ENCODE peak calls at places on chromosomes 4 and X, in nine cellular contexts. One of them, this sample, is unnamed.

GRCh38 chrX:22063284-22063683 is 31.2 kb downstream of the PHEX start:
- DNase-seq in fibroblast of mammary gland: no peak
- DNase-seq in IMR-90: no peak
- DNase-seq in tibial artery: no peak
- DNase-seq in CD8-positive, alpha-beta T cell: no peak
- DNase-seq in dorsolateral prefrontal cortex: no peak
- DNase-seq in fibroblast of lung: peak
- DNase-seq in mucosa of descending colon: peak
- DNase-seq in kidney: no peak
- DNase-seq in this sample: no peak

GRCh38 chr4:155319506-155319905 is 57.3 kb downstream of the MAP9 start:
- DNase-seq in tibial artery: no peak
- DNase-seq in dorsolateral prefrontal cortex: no peak
- DNase-seq in CD8-positive, alpha-beta T cell: no peak
- DNase-seq in kidney: no peak
- DNase-seq in fibroblast of lung: peak
- DNase-seq in IMR-90: no peak
- DNase-seq in mucosa of descending colon: no peak
- DNase-seq in fibroblast of mammary gland: no peak
- DNase-seq in this sample: no peak

GRCh38 chr4:84582988-84583870 is at the start of gene CDS1:
- DNase-seq in kidney: peak
- DNase-seq in tibial artery: peak
- DNase-seq in dorsolateral prefrontal cortex: peak
- DNase-seq in IMR-90: no peak
- DNase-seq in mucosa of descending colon: peak
- DNase-seq in fibroblast of lung: no peak
- DNase-seq in fibroblast of mammary gland: no peak
- DNase-seq in CD8-positive, alpha-beta T cell: no peak
- DNase-seq in this sample: no peak

GRCh38 chr4:147094228-147094627 is 148.6 kb upstream of the TTC29 start:
- DNase-seq in fibroblast of mammary gland: no peak
- DNase-seq in mucosa of descending colon: no peak
- DNase-seq in CD8-positive, alpha-beta T cell: no peak
- DNase-seq in dorsolateral prefrontal cortex: no peak
- DNase-seq in tibial artery: no peak
- DNase-seq in kidney: no peak
- DNase-seq in fibroblast of lung: no peak
- DNase-seq in IMR-90: no peak
- DNase-seq in this sample: no peak

GRCh38 chrX:145825896-145826295 is 8.3 kb downstream of the SLITRK2 start:
- DNase-seq in CD8-positive, alpha-beta T cell: no peak
- DNase-seq in IMR-90: no peak
- DNase-seq in mucosa of descending colon: peak
- DNase-seq in tibial artery: no peak
- DNase-seq in kidney: no peak
- DNase-seq in fibroblast of mammary gland: peak
- DNase-seq in fibroblast of lung: no peak
- DNase-seq in dorsolateral prefrontal cortex: no peak
- DNase-seq in this sample: no peak

GRCh38 chr4:3716876-3717235 is 49.3 kb upstream of the ADRA2C start:
- DNase-seq in mucosa of descending colon: no peak
- DNase-seq in fibroblast of lung: no peak
- DNase-seq in tibial artery: peak
- DNase-seq in kidney: no peak
- DNase-seq in dorsolateral prefrontal cortex: no peak
- DNase-seq in IMR-90: no peak
- DNase-seq in CD8-positive, alpha-beta T cell: no peak
- DNase-seq in fibroblast of mammary gland: no peak
- DNase-seq in this sample: no peak

GRCh38 chrX:23822397-23822796 is 39.4 kb downstream of the SAT1 start:
- DNase-seq in tibial artery: no peak
- DNase-seq in dorsolateral prefrontal cortex: no peak
- DNase-seq in kidney: no peak
- DNase-seq in fibroblast of mammary gland: peak
- DNase-seq in CD8-positive, alpha-beta T cell: no peak
- DNase-seq in mucosa of descending colon: no peak
- DNase-seq in fibroblast of lung: peak
- DNase-seq in IMR-90: peak
- DNase-seq in this sample: peak

GRCh38 chr4:113243312-113243711 is 193.9 kb downstream of the ANK2 start:
- DNase-seq in mucosa of descending colon: no peak
- DNase-seq in dorsolateral prefrontal cortex: no peak
- DNase-seq in kidney: no peak
- DNase-seq in IMR-90: no peak
- DNase-seq in fibroblast of mammary gland: no peak
- DNase-seq in CD8-positive, alpha-beta T cell: no peak
- DNase-seq in tibial artery: no peak
- DNase-seq in fibroblast of lung: no peak
- DNase-seq in this sample: no peak

GRCh38 chrX:153507484-153508178 is 9.8 kb upstream of the ATP2B3 start:
- DNase-seq in kidney: peak
- DNase-seq in IMR-90: peak
- DNase-seq in CD8-positive, alpha-beta T cell: peak
- DNase-seq in dorsolateral prefrontal cortex: peak
- DNase-seq in fibroblast of lung: peak
- DNase-seq in fibroblast of mammary gland: peak
- DNase-seq in mucosa of descending colon: peak
- DNase-seq in tibial artery: peak
- DNase-seq in this sample: peak

GRCh38 chr4:159360549-159360948 is 257.7 kb downstream of the RAPGEF2 start:
- DNase-seq in kidney: no peak
- DNase-seq in CD8-positive, alpha-beta T cell: no peak
- DNase-seq in mucosa of descending colon: no peak
- DNase-seq in dorsolateral prefrontal cortex: no peak
- DNase-seq in fibroblast of mammary gland: peak
- DNase-seq in tibial artery: no peak
- DNase-seq in fibroblast of lung: peak
- DNase-seq in IMR-90: peak
- DNase-seq in this sample: peak

GRCh38 chrX:134622056-134622812 is 36.0 kb downstream of the PLAC1 start:
- DNase-seq in tibial artery: no peak
- DNase-seq in CD8-positive, alpha-beta T cell: no peak
- DNase-seq in kidney: no peak
- DNase-seq in fibroblast of mammary gland: peak
- DNase-seq in fibroblast of lung: peak
- DNase-seq in IMR-90: peak
- DNase-seq in mucosa of descending colon: no peak
- DNase-seq in dorsolateral prefrontal cortex: no peak
- DNase-seq in this sample: peak

GRCh38 chr4:150004481-150004880 is 73.8 kb upstream of the DCLK2 start:
- DNase-seq in IMR-90: peak
- DNase-seq in tibial artery: no peak
- DNase-seq in CD8-positive, alpha-beta T cell: no peak
- DNase-seq in kidney: no peak
- DNase-seq in fibroblast of lung: peak
- DNase-seq in fibroblast of mammary gland: peak
- DNase-seq in dorsolateral prefrontal cortex: no peak
- DNase-seq in mucosa of descending colon: no peak
- DNase-seq in this sample: peak

GRCh38 chr4:48237996-48238645 is 31.5 kb downstream of the TEC start:
- DNase-seq in fibroblast of lung: no peak
- DNase-seq in kidney: no peak
- DNase-seq in dorsolateral prefrontal cortex: no peak
- DNase-seq in mucosa of descending colon: no peak
- DNase-seq in fibroblast of mammary gland: peak
- DNase-seq in tibial artery: no peak
- DNase-seq in IMR-90: peak
- DNase-seq in CD8-positive, alpha-beta T cell: no peak
- DNase-seq in this sample: no peak

GRCh38 chrX:80420147-80420546 is at the start of gene TENT5D:
- DNase-seq in fibroblast of lung: no peak
- DNase-seq in mucosa of descending colon: no peak
- DNase-seq in tibial artery: no peak
- DNase-seq in dorsolateral prefrontal cortex: no peak
- DNase-seq in CD8-positive, alpha-beta T cell: no peak
- DNase-seq in kidney: no peak
- DNase-seq in IMR-90: no peak
- DNase-seq in fibroblast of mammary gland: no peak
- DNase-seq in this sample: no peak

GRCh38 chr4:165716472-165716871 is 156.6 kb upstream of the TLL1 start:
- DNase-seq in fibroblast of lung: no peak
- DNase-seq in CD8-positive, alpha-beta T cell: no peak
- DNase-seq in IMR-90: no peak
- DNase-seq in tibial artery: no peak
- DNase-seq in mucosa of descending colon: no peak
- DNase-seq in dorsolateral prefrontal cortex: no peak
- DNase-seq in kidney: no peak
- DNase-seq in fibroblast of mammary gland: no peak
- DNase-seq in this sample: no peak

GRCh38 chrX:69968956-69969355 is 80.8 kb downstream of the AWAT2 start:
- DNase-seq in dorsolateral prefrontal cortex: peak
- DNase-seq in mucosa of descending colon: no peak
- DNase-seq in fibroblast of mammary gland: no peak
- DNase-seq in CD8-positive, alpha-beta T cell: no peak
- DNase-seq in fibroblast of lung: no peak
- DNase-seq in tibial artery: no peak
- DNase-seq in kidney: no peak
- DNase-seq in IMR-90: no peak
- DNase-seq in this sample: no peak

GRCh38 chr4:25928956-25929336 is 14.9 kb downstream of the SMIM20 start:
- DNase-seq in fibroblast of mammary gland: peak
- DNase-seq in tibial artery: no peak
- DNase-seq in kidney: no peak
- DNase-seq in CD8-positive, alpha-beta T cell: no peak
- DNase-seq in dorsolateral prefrontal cortex: no peak
- DNase-seq in IMR-90: peak
- DNase-seq in mucosa of descending colon: no peak
- DNase-seq in fibroblast of lung: peak
- DNase-seq in this sample: peak

GRCh38 chr4:127667772-127668171 is 35.0 kb downstream of the INTU start:
- DNase-seq in fibroblast of mammary gland: no peak
- DNase-seq in IMR-90: no peak
- DNase-seq in dorsolateral prefrontal cortex: no peak
- DNase-seq in fibroblast of lung: no peak
- DNase-seq in mucosa of descending colon: no peak
- DNase-seq in tibial artery: no peak
- DNase-seq in CD8-positive, alpha-beta T cell: no peak
- DNase-seq in kidney: no peak
- DNase-seq in this sample: no peak

GRCh38 chrX:81874807-81875206 is 672.9 kb downstream of the SH3BGRL start:
- DNase-seq in mucosa of descending colon: no peak
- DNase-seq in CD8-positive, alpha-beta T cell: no peak
- DNase-seq in fibroblast of lung: no peak
- DNase-seq in fibroblast of mammary gland: no peak
- DNase-seq in IMR-90: no peak
- DNase-seq in dorsolateral prefrontal cortex: no peak
- DNase-seq in tibial artery: no peak
- DNase-seq in kidney: no peak
- DNase-seq in this sample: no peak

GRCh38 chrX:81876437-81876836 is 674.5 kb downstream of the SH3BGRL start:
- DNase-seq in fibroblast of lung: no peak
- DNase-seq in tibial artery: no peak
- DNase-seq in mucosa of descending colon: no peak
- DNase-seq in fibroblast of mammary gland: no peak
- DNase-seq in dorsolateral prefrontal cortex: no peak
- DNase-seq in IMR-90: no peak
- DNase-seq in CD8-positive, alpha-beta T cell: no peak
- DNase-seq in kidney: no peak
- DNase-seq in this sample: no peak

DNA sequence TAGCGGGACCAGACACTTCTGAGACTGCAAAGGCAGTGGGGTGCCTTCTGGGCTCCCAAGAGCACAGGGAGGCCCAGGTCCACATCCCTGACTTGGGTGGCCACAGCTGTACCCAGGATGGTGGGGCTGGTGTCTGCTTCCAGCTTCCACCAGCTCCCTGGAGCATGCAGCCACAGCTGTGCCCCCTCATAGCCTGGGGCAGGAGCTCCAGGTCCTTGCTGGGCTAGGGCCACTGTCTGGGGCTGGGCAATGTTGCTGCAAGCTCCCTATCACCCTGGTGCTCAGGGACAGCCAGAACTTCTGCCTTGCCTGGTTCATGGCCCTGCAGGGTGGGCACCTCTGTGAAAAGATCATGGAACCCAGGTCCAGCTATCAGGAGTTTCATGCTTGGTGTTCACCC is 673.9 kb downstream of the SH3BGRL start:
- DNase-seq in dorsolateral prefrontal cortex: no peak
- DNase-seq in kidney: no peak
- DNase-seq in mucosa of descending colon: no peak
- DNase-seq in IMR-90: no peak
- DNase-seq in CD8-positive, alpha-beta T cell: no peak
- DNase-seq in fibroblast of lung: no peak
- DNase-seq in tibial artery: no peak
- DNase-seq in fibroblast of mammary gland: no peak
- DNase-seq in this sample: no peak
- H3K4me3 ChIP-seq in dorsolateral prefrontal cortex: no peak
- H3K4me3 ChIP-seq in kidney: no peak
- H3K4me3 ChIP-seq in mucosa of descending colon: no peak
- H3K4me3 ChIP-seq in IMR-90: no peak
- H3K4me3 ChIP-seq in CD8-positive, alpha-beta T cell: no peak
- H3K4me3 ChIP-seq in fibroblast of lung: no peak
- H3K4me3 ChIP-seq in tibial artery: no peak
- H3K4me3 ChIP-seq in fibroblast of mammary gland: no peak
- H3K4me3 ChIP-seq in this sample: no peak

GRCh38 chr4:103786014-103786413 is 66.2 kb upstream of the TACR3 start:
- DNase-seq in tibial artery: no peak
- DNase-seq in mucosa of descending colon: peak
- DNase-seq in dorsolateral prefrontal cortex: no peak
- DNase-seq in fibroblast of lung: peak
- DNase-seq in CD8-positive, alpha-beta T cell: no peak
- DNase-seq in IMR-90: no peak
- DNase-seq in kidney: no peak
- DNase-seq in fibroblast of mammary gland: peak
- DNase-seq in this sample: peak
- TF ChIP-seq CTCF in tibial artery: no peak
- TF ChIP-seq CTCF in mucosa of descending colon: no peak
- TF ChIP-seq CTCF in dorsolateral prefrontal cortex: peak
- TF ChIP-seq CTCF in fibroblast of lung: peak
- TF ChIP-seq CTCF in CD8-positive, alpha-beta T cell: no peak
- TF ChIP-seq CTCF in IMR-90: peak
- TF ChIP-seq CTCF in kidney: no peak
- TF ChIP-seq CTCF in fibroblast of mammary gland: peak
- TF ChIP-seq CTCF in this sample: peak

GRCh38 chr4:81152839-81153713 is 61.9 kb downstream of the PRKG2 start:
- DNase-seq in mucosa of descending colon: no peak
- DNase-seq in dorsolateral prefrontal cortex: no peak
- DNase-seq in tibial artery: no peak
- DNase-seq in CD8-positive, alpha-beta T cell: no peak
- DNase-seq in kidney: no peak
- DNase-seq in IMR-90: no peak
- DNase-seq in fibroblast of lung: no peak
- DNase-seq in fibroblast of mammary gland: no peak
- DNase-seq in this sample: no peak
- H3K4me3 ChIP-seq in mucosa of descending colon: no peak
- H3K4me3 ChIP-seq in dorsolateral prefrontal cortex: no peak
- H3K4me3 ChIP-seq in tibial artery: no peak
- H3K4me3 ChIP-seq in CD8-positive, alpha-beta T cell: no peak
- H3K4me3 ChIP-seq in kidney: no peak
- H3K4me3 ChIP-seq in IMR-90: no peak
- H3K4me3 ChIP-seq in fibroblast of lung: no peak
- H3K4me3 ChIP-seq in fibroblast of mammary gland: no peak
- H3K4me3 ChIP-seq in this sample: no peak

GRCh38 chr4:22969314-22969896 is 276.7 kb downstream of the GBA3 start:
- DNase-seq in dorsolateral prefrontal cortex: no peak
- DNase-seq in mucosa of descending colon: peak
- DNase-seq in kidney: no peak
- DNase-seq in tibial artery: no peak
- DNase-seq in fibroblast of mammary gland: no peak
- DNase-seq in IMR-90: peak
- DNase-seq in CD8-positive, alpha-beta T cell: no peak
- DNase-seq in fibroblast of lung: peak
- DNase-seq in this sample: peak

GRCh38 chr4:22970665-22971064 is 277.9 kb downstream of the GBA3 start:
- DNase-seq in tibial artery: no peak
- DNase-seq in mucosa of descending colon: no peak
- DNase-seq in kidney: no peak
- DNase-seq in IMR-90: no peak
- DNase-seq in dorsolateral prefrontal cortex: no peak
- DNase-seq in CD8-positive, alpha-beta T cell: no peak
- DNase-seq in fibroblast of lung: no peak
- DNase-seq in fibroblast of mammary gland: no peak
- DNase-seq in this sample: no peak
- TF ChIP-seq CTCF in tibial artery: no peak
- TF ChIP-seq CTCF in mucosa of descending colon: no peak
- TF ChIP-seq CTCF in kidney: no peak
- TF ChIP-seq CTCF in IMR-90: no peak
- TF ChIP-seq CTCF in dorsolateral prefrontal cortex: no peak
- TF ChIP-seq CTCF in CD8-positive, alpha-beta T cell: no peak
- TF ChIP-seq CTCF in fibroblast of lung: no peak
- TF ChIP-seq CTCF in fibroblast of mammary gland: no peak
- TF ChIP-seq CTCF in this sample: no peak